ENCODE peak calls at places on chromosome 4, in eight cellular contexts. X is cardiac muscle cell, H is epithelial cell of esophagus, E is heart left ventricle, I is tibial artery, G is upper lobe of right lung, O is transverse colon, T is epithelial cell of proximal tubule. J is an unnamed sample.

GRCh38 chr4:147362868-147363440 is 117.9 kb upstream of the EDNRA start:
- DNase-seq in I (peak), O (peak), T (no peak), H (peak), G (no peak), X (peak), E (peak), J (no peak)

GRCh38 chr4:128825226-128825625 is 15.7 kb downstream of the JADE1 start:
- DNase-seq in T (no peak), X (no peak), O (peak), E (no peak), G (no peak), I (no peak), H (peak), J (no peak)

GRCh38 chr4:101944649-101945048 is 154.1 kb downstream of the BANK1 start:
- DNase-seq in X (no peak), H (peak), E (no peak), G (no peak), T (peak), I (no peak), O (no peak), J (no peak)

GRCh38 chr4:104334410-104334809 is 160.3 kb downstream of the CXXC4 start:
- DNase-seq in T (no peak), O (no peak), X (no peak), E (no peak), I (no peak), H (no peak), G (no peak), J (no peak)

GRCh38 chr4:89829470-89830138 is 7.4 kb downstream of the SNCA start:
- DNase-seq in I (peak), G (no peak), E (no peak), O (peak), H (peak), T (no peak), X (peak), J (no peak)

GRCh38 chr4:5863461-5864113 is 29.3 kb downstream of the CRMP1 start:
- DNase-seq in X (peak), G (no peak), T (peak), O (no peak), E (no peak), H (peak), I (no peak), J (peak)

GRCh38 chr4:54543088-54543795 is 114.5 kb upstream of the KIT start:
- DNase-seq in I (no peak), T (no peak), X (peak), G (no peak), E (no peak), H (no peak), O (no peak), J (peak)

GRCh38 chr4:22473268-22473667 is 42.6 kb downstream of the ADGRA3 start:
- DNase-seq in H (peak), T (peak), E (no peak), O (no peak), I (no peak), X (peak), G (no peak), J (no peak)

GRCh38 chr4:65416875-65417274 is 253.4 kb downstream of the EPHA5 start:
- DNase-seq in E (no peak), I (no peak), T (no peak), H (no peak), G (no peak), O (peak), X (peak), J (no peak)

GRCh38 chr4:103306870-103307345 is 108.8 kb upstream of the CENPE start:
- DNase-seq in H (peak), I (no peak), G (no peak), X (peak), E (peak), T (no peak), O (peak), J (no peak)

GRCh38 chr4:3342182-3342854 is 49.5 kb downstream of the RGS12 start:
- DNase-seq in G (no peak), E (peak), H (peak), O (no peak), T (no peak), I (no peak), X (peak), J (peak)

GRCh38 chr4:41324861-41325260 is 68.1 kb downstream of the UCHL1 start:
- DNase-seq in I (no peak), H (no peak), G (no peak), X (no peak), O (no peak), E (no peak), T (no peak), J (no peak)
- TF ChIP-seq CTCF in I (no peak), H (no peak), G (no peak), X (no peak), O (no peak), E (no peak), T (no peak), J (no peak)

DNA sequence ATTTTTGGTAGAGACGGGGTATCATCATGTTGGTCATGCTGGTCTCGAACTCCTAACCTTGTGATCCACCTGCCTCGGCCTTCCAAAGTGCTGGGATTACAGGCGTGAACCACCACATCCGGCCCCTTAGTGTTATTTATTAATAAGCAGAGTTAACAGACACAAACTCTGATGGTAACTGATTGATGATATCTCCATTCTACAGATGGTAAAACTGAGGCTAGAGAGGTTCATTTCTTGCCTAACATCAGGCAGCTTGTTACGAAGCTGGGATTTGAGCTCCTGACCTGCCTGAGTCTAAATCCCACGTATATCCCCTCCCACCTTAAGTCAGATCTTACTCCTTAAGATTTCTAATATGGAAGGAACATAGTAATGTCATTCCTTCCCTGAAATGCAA is 36.9 kb downstream of the TBC1D14 start:
- DNase-seq in H (no peak), T (no peak), O (no peak), E (no peak), G (no peak), I (no peak), X (no peak), J (no peak)
- TF ChIP-seq CTCF in H (no peak), T (no peak), O (no peak), E (no peak), G (no peak), I (no peak), X (no peak), J (no peak)

DNA sequence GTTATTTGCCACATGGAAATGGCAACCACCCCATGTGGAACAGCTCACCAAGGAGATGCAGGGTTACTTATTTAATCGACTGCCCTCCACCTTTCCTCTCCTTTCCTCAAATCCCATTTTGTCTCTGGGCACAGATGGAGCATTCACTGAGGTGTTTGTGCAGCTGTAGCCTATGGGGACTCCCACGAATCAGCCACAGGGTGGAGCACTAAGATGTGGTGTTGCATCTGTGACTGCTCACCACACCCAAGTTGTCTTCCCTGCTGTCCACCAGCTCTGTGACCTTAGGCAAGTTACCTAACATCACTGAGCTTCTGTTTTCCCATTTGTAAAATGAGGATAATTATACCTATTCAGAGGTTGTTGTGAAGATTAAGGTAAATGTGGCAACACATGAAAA is 252.4 kb upstream of the CPEB2 start:
- DNase-seq in O (peak), T (no peak), E (peak), G (peak), X (peak), I (peak), H (peak), J (no peak)
- TF ChIP-seq CTCF in O (peak), T (peak), E (peak), G (peak), X (peak), I (peak), H (peak), J (no peak)

GRCh38 chr4:82782626-82783025 is 16.0 kb downstream of the SCD5 start:
- DNase-seq in T (no peak), H (peak), O (no peak), I (no peak), G (no peak), E (no peak), X (no peak), J (no peak)

GRCh38 chr4:82776925-82777542 is 21.6 kb downstream of the SCD5 start:
- DNase-seq in T (no peak), I (no peak), E (no peak), O (no peak), G (no peak), H (no peak), X (peak), J (peak)

GRCh38 chr4:82779032-82779431 is 19.6 kb downstream of the SCD5 start:
- DNase-seq in G (no peak), X (peak), O (no peak), E (no peak), T (peak), I (no peak), H (no peak), J (no peak)

GRCh38 chr4:82777857-82778525 is 20.6 kb downstream of the SCD5 start:
- DNase-seq in G (no peak), X (no peak), E (no peak), I (no peak), O (no peak), H (no peak), T (no peak), J (no peak)

DNA sequence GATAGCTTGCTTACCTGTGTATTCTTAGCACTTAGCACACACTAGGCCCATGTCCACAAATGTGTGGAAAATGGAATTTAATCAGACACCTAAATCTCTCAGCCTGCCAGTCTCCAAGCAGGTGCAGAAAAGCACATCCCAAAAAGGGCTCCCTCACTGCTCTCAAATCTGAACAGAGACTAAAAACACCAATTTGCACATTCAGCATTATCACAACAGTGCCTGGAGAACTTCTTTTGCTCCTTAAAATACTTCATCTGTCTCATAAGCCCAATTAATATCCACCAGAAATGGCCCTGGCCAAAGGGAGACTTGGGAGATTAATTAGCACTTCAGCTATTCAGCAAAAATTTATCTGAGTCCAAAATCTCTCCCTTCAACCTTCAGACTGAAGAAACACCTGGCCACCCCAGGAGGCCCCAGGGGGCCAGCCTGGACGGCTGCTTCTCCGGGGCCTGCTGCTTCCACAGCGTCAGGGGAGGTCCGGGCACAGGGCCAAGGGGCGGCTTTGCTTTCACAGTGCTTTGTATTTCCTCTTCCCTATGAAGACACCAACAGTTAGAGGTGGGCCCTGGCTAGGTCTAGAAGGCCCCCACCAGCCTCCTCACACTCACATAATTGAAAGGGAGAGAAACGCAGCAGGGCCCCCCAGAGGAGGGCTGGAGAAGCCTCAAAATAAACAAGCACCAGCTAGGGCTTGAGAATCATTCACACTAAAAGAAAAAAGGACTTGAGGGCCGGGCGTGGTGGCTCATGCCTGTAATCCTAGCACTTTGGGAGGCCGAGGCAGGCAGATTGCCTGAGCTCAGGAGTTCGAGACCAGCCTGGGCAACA is 18.0 kb downstream of the SCD5 start:
- DNase-seq in G (peak), H (peak), T (no peak), E (peak), I (peak), O (peak), X (peak), J (no peak)
- TF ChIP-seq CTCF in G (no peak), H (no peak), T (no peak), E (no peak), I (no peak), O (no peak), X (no peak), J (no peak)

DNA sequence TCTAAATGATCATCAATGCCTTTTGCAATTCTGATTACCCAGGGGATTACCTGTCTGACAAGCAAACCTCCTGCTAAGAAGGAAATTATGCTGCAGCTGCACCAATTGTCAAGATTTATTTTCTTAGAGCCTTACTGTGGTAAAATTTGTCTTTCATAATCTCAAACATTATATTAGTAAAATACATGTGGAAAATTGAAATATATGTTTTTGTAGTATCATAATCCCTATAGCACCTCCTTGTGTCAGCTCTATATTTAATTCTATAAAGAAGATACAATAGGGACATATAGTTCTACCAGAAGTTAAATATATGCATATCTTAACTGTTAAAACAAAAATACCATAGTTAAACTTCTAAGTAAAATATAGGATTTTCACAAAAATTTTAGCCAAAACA is 655.6 kb upstream of the PCDH10 start:
- DNase-seq in I (no peak), E (no peak), T (no peak), X (no peak), G (no peak), H (no peak), O (no peak), J (no peak)
- TF ChIP-seq CTCF in I (no peak), E (no peak), T (no peak), X (no peak), G (no peak), H (no peak), O (no peak), J (peak)

DNA sequence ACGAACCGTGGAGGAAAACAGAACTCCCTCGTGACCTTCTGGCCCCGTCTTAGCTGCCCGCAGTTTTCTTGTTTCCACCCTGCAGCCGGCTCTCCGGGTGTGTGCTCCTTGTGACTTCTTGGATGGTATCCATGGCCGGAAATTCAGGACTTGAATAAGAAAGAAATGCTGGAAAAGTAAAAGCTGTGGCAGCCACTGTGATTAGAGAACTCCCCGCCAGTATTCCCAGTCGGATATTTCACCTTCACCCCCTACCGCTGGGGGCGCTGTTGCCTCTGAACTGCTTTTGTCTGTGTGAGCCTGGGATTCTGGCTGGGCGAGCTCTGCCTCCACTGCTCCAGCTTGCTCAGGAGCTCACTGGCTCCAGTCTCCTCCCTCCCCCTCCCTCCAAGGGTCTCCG is 41.5 kb upstream of the CYP4V2 start:
- DNase-seq in H (peak), E (peak), O (peak), I (peak), X (peak), G (no peak), T (no peak), J (no peak)
- TF ChIP-seq CTCF in H (peak), E (peak), O (peak), I (peak), X (peak), G (peak), T (peak), J (no peak)

J was measured in HFFc6.